ENCODE peak calls at places on chromosomes 16 and 17, in four cellular contexts. I is tibial nerve, D is transverse colon, H is H1. X is an unnamed sample.

GRCh38 chr17:30345527-30346075 is 11.7 kb upstream of the TMIGD1 start:
- DNase-seq in I (no peak), H (no peak), D (no peak), X (no peak)

GRCh38 chr17:57875109-57876022 is 25.5 kb upstream of the MRPS23 start:
- DNase-seq in D (peak; percentile 59), I (peak; percentile 68), H (peak; percentile 71), X (peak; percentile 89)

GRCh38 chr16:13573903-13574302 is 346.1 kb upstream of the ERCC4 start:
- DNase-seq in H (no peak), D (no peak), I (no peak), X (no peak)

GRCh38 chr17:81210868-81211267 is 11.9 kb downstream of the CEP131 start:
- DNase-seq in H (no peak), D (no peak), I (no peak), X (no peak)

GRCh38 chr17:58572846-58573245 is 58.4 kb upstream of the MTMR4 start:
- DNase-seq in I (no peak), H (no peak), D (no peak), X (no peak)

GRCh38 chr17:50354776-50355175 is 8.8 kb downstream of the XYLT2 start:
- DNase-seq in D (no peak), H (no peak), I (no peak), X (no peak)

GRCh38 chr17:81120149-81120484 is 45.2 kb upstream of the PVALEF start:
- DNase-seq in I (no peak), D (no peak), H (no peak), X (no peak)

GRCh38 chr16:9778879-9779278 is 403.3 kb downstream of the GRIN2A start:
- DNase-seq in H (no peak), D (no peak), I (no peak), X (no peak)

GRCh38 chr16:10598157-10598556 is 17.8 kb upstream of the EMP2 start:
- DNase-seq in D (peak; percentile 88), I (no peak), H (no peak), X (no peak)

GRCh38 chr16:87161822-87162676 is 155.1 kb downstream of the C16orf95 start:
- DNase-seq in H (no peak), I (no peak), D (no peak), X (no peak)

GRCh38 chr16:29962344-29962994 is 590 bp downstream of the TMEM219 start:
- DNase-seq in D (peak; percentile 48), I (no peak), H (no peak), X (peak; percentile 37)

GRCh38 chr17:80892019-80892855 is 99.4 kb upstream of the CHMP6 start:
- DNase-seq in H (no peak), D (peak; percentile 23), I (no peak), X (peak; percentile 77)

GRCh38 chr17:52297230-52298010 is 138.9 kb upstream of the CA10 start:
- DNase-seq in D (no peak), H (no peak), I (no peak), X (no peak)

GRCh38 chr17:12386240-12386639 is 279.4 kb upstream of the MYOCD start:
- DNase-seq in D (no peak), H (no peak), I (no peak), X (no peak)

GRCh38 chr17:50806141-50806643 is 29.2 kb upstream of the WFIKKN2 start:
- DNase-seq in D (no peak), H (peak; percentile 68), I (no peak), X (no peak)

GRCh38 chr16:74710401-74710800 is 9.7 kb upstream of the MLKL start:
- DNase-seq in H (no peak), D (no peak), I (no peak), X (no peak)

GRCh38 chr17:1050996-1051925 is 54.3 kb downstream of the TIMM22 start:
- DNase-seq in D (no peak), H (no peak), I (no peak), X (no peak)

GRCh38 chr16:70692481-70693203 is 6.8 kb upstream of the MTSS2 start:
- DNase-seq in I (no peak), H (no peak), D (no peak), X (no peak)

GRCh38 chr17:42493324-42493723 is 34.6 kb downstream of the ATP6V0A1 start:
- DNase-seq in D (no peak), I (no peak), H (no peak), X (no peak)

GRCh38 chr17:77958716-77959215 is 263 bp downstream of the TNRC6C start:
- DNase-seq in I (no peak), H (no peak), D (no peak), X (no peak)
- H3K4me1 ChIP-seq in I (peaks cover 31% of the 10 kb centered on the region), H (peaks cover 5% of the 10 kb centered on the region), D (peaks cover 39% of the 10 kb centered on the region), X (peaks cover 23% of the 10 kb centered on the region)

DNA sequence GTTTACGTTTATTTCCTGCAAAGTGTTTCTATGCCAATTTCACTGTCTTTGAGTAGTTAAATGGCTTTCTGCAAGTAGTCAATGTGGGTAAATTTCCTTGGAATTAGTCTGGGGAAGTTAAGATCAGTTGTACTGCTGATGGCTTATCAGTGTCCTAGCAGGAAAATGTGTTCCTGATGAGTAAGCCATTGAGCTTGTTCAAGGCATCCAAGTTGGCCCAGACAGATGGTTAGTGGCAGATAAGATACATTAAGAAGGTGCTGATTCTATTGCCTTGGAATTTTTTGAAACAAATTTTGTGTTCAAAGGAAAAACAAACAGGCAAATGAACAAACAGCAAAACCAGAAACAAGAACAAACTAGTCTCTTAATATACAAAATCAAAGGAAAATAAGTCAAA is 258.4 kb downstream of the MAP2K6 start:
- DNase-seq in H (no peak), D (no peak), I (no peak), X (no peak)
- TF ChIP-seq EP300 in H (no peak), D (no peak), I (no peak), X (no peak)

GRCh38 chr17:4806770-4807533 is at the start of gene PLD2:
- DNase-seq in H (peak; percentile 89), I (peak; percentile 57), D (peak; percentile 91), X (peak; percentile 94)
- TF ChIP-seq POLR2A in H (peak; percentile 70), I (peak; percentile 55), D (no peak), X (no peak)

DNA sequence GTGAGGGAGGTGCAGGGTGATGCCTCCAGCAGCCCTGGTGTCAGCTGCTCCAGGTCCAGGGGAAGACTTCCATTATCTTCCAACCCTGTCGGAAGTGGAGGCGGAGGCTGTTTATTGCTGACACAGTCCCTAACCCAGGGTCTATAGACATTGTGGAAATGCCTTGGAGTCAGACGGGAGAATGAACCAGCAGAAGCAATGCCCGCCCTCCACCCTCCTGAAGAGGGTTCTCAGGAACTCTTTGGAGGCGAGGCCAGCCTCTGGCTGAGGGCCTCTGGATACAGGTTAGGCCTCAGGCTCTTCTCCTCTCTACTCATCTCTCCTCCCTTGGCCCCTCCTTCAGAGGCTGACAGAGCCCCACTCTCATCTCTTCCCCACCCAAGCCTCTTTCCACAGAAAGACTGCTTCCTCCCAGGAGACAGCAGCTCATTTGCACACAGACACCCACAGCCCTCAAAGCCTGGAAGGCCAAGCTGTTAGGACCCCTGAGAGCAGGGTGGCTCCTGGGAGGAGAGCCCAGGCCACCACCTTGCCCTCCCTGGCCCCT is 1.9 kb upstream of the ACE start:
- DNase-seq in I (no peak), H (no peak), D (no peak), X (no peak)
- H3K4me1 ChIP-seq in I (peaks cover 16% of the 10 kb centered on the region), H (peaks cover 22% of the 10 kb centered on the region), D (peaks cover 24% of the 10 kb centered on the region), X (peaks cover 45% of the 10 kb centered on the region)

DNA sequence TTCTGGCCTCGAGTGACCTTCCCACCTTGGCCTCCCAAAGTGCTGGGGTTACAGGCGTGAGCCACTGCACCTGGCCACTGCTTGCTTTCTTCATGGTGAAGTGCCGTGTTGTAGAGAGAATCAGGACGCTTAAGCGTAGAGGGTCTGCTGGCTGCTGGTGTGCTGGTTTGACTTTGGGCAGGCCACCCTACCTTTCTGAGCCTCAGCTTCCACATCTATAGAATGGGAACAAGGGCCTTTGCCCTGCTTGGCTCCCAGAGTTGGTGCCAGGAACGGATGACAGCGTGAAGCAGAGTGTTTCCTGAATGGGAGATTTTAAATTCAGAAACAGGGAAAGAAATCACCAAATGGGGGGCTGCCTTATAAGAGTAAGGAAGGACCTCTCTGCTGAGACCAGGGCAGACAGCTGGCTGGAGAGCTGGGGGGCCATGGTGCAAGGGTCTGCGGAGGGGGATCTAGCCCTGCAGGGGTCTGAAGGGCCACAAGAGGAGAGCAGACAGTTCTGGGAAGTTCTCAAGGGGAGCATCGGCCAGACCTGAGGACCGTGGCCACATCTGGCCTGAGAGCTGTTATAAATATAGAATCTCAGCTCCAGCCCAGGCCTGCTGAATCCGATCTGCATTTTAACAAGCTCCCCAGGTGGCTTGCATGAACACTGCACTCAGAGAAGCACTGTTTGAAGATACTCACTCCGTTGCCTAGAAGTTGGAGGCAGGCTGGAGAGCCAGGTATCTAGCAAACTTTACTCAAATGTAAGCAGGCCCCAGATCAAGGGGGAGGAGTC is 61.0 kb downstream of the NKD1 start:
- DNase-seq in H (no peak), I (no peak), D (no peak), X (no peak)
- TF ChIP-seq EP300 in H (no peak), I (no peak), D (no peak), X (no peak)

GRCh38 chr16:1680361-1680760 is 2.3 kb downstream of the JPT2 start:
- DNase-seq in D (no peak), I (no peak), H (no peak), X (no peak)

GRCh38 chr16:1676661-1677060 is 1.4 kb upstream of the JPT2 start:
- DNase-seq in H (no peak), I (no peak), D (no peak), X (no peak)

GRCh38 chr16:1678500-1679098 is 520 bp downstream of the JPT2 start:
- DNase-seq in D (peak; percentile 51), I (peak; percentile 20), H (no peak), X (no peak)

GRCh38 chr16:1677339-1677738 is 740 bp upstream of the JPT2 start:
- DNase-seq in I (no peak), D (no peak), H (no peak), X (no peak)

DNA sequence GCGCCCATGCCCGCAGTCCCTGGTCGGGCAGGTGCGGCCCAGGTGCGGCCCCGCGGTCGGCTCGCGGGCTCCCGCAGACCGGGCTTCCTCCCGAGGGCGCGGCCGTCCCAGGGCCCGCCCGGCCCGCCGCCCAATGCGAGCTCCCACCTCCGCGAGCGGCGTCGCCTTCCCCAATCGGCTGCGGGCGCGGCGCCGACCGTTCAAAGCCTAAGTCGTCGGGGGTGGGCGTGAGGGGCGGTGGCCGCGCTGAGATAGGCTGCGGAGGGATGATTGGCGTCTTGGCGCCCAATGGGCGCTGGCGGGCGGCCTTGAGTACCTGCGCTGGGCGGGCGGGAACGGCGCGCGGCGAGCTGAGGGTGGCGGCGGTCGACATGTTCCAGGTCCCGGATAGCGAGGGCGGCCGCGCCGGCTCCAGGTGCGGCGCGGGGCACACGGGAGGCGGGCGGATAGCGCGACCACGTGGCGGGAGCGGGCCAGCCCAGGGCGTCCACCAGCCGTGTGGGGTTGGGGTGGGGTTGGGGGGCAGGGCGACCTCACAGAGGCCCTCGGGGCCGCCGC is at the start of gene JPT2:
- DNase-seq in D (peak; percentile 98), H (peak; percentile 95), I (peak; percentile 91), X (peak; percentile 96)
- TF ChIP-seq POLR2A in D (peak; percentile 28), H (peak; percentile 46), I (peak; percentile 51), X (no peak)